ENCODE peak calls at places on chromosomes 4 and X, in nine cellular contexts. One of them, this sample, is unnamed.

GRCh38 chr4:121784975-121785374 is 16.1 kb upstream of the EXOSC9 start:
- DNase-seq in nucleus accumbens: no peak
- DNase-seq in fibroblast of mammary gland: peak; percentile 94
- DNase-seq in glutamatergic neuron: no peak
- DNase-seq in NCI-H1105 treated with DMSO at 0.1 percent for 48 hours: no peak
- DNase-seq in NCI-H146: no peak
- DNase-seq in kidney glomerular epithelial cell: peak; percentile 74
- DNase-seq in ACHN: peak; percentile 72
- DNase-seq in choroid plexus epithelial cell: peak; percentile 98
- DNase-seq in this sample: no peak

GRCh38 chr4:4585012-4585670 is 43.3 kb upstream of the STX18 start:
- DNase-seq in nucleus accumbens: no peak
- DNase-seq in fibroblast of mammary gland: peak; percentile 81
- DNase-seq in glutamatergic neuron: no peak
- DNase-seq in NCI-H1105 treated with DMSO at 0.1 percent for 48 hours: no peak
- DNase-seq in NCI-H146: no peak
- DNase-seq in kidney glomerular epithelial cell: peak; percentile 18
- DNase-seq in ACHN: no peak
- DNase-seq in choroid plexus epithelial cell: peak; percentile 85
- DNase-seq in this sample: no peak

GRCh38 chr4:187125062-187125461 is 401.4 kb upstream of the FAT1 start:
- DNase-seq in nucleus accumbens: no peak
- DNase-seq in fibroblast of mammary gland: no peak
- DNase-seq in glutamatergic neuron: no peak
- DNase-seq in NCI-H1105 treated with DMSO at 0.1 percent for 48 hours: no peak
- DNase-seq in NCI-H146: no peak
- DNase-seq in kidney glomerular epithelial cell: no peak
- DNase-seq in ACHN: no peak
- DNase-seq in choroid plexus epithelial cell: no peak
- DNase-seq in this sample: no peak

GRCh38 chr4:143335979-143336827 is 473 bp upstream of the GAB1 start:
- DNase-seq in nucleus accumbens: peak; percentile 79
- DNase-seq in fibroblast of mammary gland: peak; percentile 86
- DNase-seq in glutamatergic neuron: peak; percentile 89
- DNase-seq in NCI-H1105 treated with DMSO at 0.1 percent for 48 hours: peak; percentile 62
- DNase-seq in NCI-H146: peak; percentile 41
- DNase-seq in kidney glomerular epithelial cell: peak; percentile 74
- DNase-seq in ACHN: peak; percentile 82
- DNase-seq in choroid plexus epithelial cell: peak; percentile 92
- DNase-seq in this sample: peak; percentile 85

GRCh38 chr4:2071912-2072867 is 13.1 kb downstream of the NAT8L start:
- DNase-seq in nucleus accumbens: no peak
- DNase-seq in fibroblast of mammary gland: no peak
- DNase-seq in glutamatergic neuron: peak; percentile 17
- DNase-seq in NCI-H1105 treated with DMSO at 0.1 percent for 48 hours: no peak
- DNase-seq in NCI-H146: peak; percentile 94
- DNase-seq in kidney glomerular epithelial cell: no peak
- DNase-seq in ACHN: no peak
- DNase-seq in choroid plexus epithelial cell: no peak
- DNase-seq in this sample: no peak

GRCh38 chrX:115233497-115234219 is at the start of gene LRCH2:
- DNase-seq in nucleus accumbens: peak; percentile 37
- DNase-seq in fibroblast of mammary gland: peak; percentile 37
- DNase-seq in glutamatergic neuron: peak; percentile 49
- DNase-seq in NCI-H1105 treated with DMSO at 0.1 percent for 48 hours: peak; percentile 46
- DNase-seq in NCI-H146: peak; percentile 63
- DNase-seq in kidney glomerular epithelial cell: no peak
- DNase-seq in ACHN: no peak
- DNase-seq in choroid plexus epithelial cell: peak; percentile 39
- DNase-seq in this sample: peak; percentile 65

GRCh38 chr4:48944252-48944651 is 37.7 kb upstream of the OCIAD2 start:
- DNase-seq in nucleus accumbens: no peak
- DNase-seq in fibroblast of mammary gland: peak; percentile 65
- DNase-seq in glutamatergic neuron: no peak
- DNase-seq in NCI-H1105 treated with DMSO at 0.1 percent for 48 hours: no peak
- DNase-seq in NCI-H146: peak; percentile 16
- DNase-seq in kidney glomerular epithelial cell: peak; percentile 53
- DNase-seq in ACHN: no peak
- DNase-seq in choroid plexus epithelial cell: no peak
- DNase-seq in this sample: no peak

GRCh38 chr4:185773419-185773818 is 38.6 kb downstream of the SORBS2 start:
- DNase-seq in nucleus accumbens: no peak
- DNase-seq in fibroblast of mammary gland: no peak
- DNase-seq in glutamatergic neuron: no peak
- DNase-seq in NCI-H1105 treated with DMSO at 0.1 percent for 48 hours: no peak
- DNase-seq in NCI-H146: no peak
- DNase-seq in kidney glomerular epithelial cell: no peak
- DNase-seq in ACHN: no peak
- DNase-seq in choroid plexus epithelial cell: no peak
- DNase-seq in this sample: no peak

GRCh38 chr4:152054731-152055130 is 293.9 kb upstream of the GATB start:
- DNase-seq in nucleus accumbens: no peak
- DNase-seq in fibroblast of mammary gland: no peak
- DNase-seq in glutamatergic neuron: no peak
- DNase-seq in NCI-H1105 treated with DMSO at 0.1 percent for 48 hours: no peak
- DNase-seq in NCI-H146: no peak
- DNase-seq in kidney glomerular epithelial cell: no peak
- DNase-seq in ACHN: no peak
- DNase-seq in choroid plexus epithelial cell: no peak
- DNase-seq in this sample: no peak

GRCh38 chrX:19046343-19047215 is 62.7 kb upstream of the PHKA2 start:
- DNase-seq in nucleus accumbens: no peak
- DNase-seq in fibroblast of mammary gland: peak; percentile 68
- DNase-seq in glutamatergic neuron: no peak
- DNase-seq in NCI-H1105 treated with DMSO at 0.1 percent for 48 hours: no peak
- DNase-seq in NCI-H146: no peak
- DNase-seq in kidney glomerular epithelial cell: peak; percentile 64
- DNase-seq in ACHN: peak; percentile 66
- DNase-seq in choroid plexus epithelial cell: peak; percentile 52
- DNase-seq in this sample: no peak

GRCh38 chr4:113673450-113673849 is 88.1 kb downstream of the CAMK2D start:
- DNase-seq in nucleus accumbens: no peak
- DNase-seq in fibroblast of mammary gland: peak; percentile 44
- DNase-seq in glutamatergic neuron: no peak
- DNase-seq in NCI-H1105 treated with DMSO at 0.1 percent for 48 hours: no peak
- DNase-seq in NCI-H146: peak; percentile 3
- DNase-seq in kidney glomerular epithelial cell: peak; percentile 22
- DNase-seq in ACHN: peak; percentile 5
- DNase-seq in choroid plexus epithelial cell: peak; percentile 21
- DNase-seq in this sample: peak; percentile 67

GRCh38 chr4:99300934-99301333 is 10.1 kb upstream of the ADH1A start:
- DNase-seq in nucleus accumbens: no peak
- DNase-seq in fibroblast of mammary gland: peak; percentile 98
- DNase-seq in glutamatergic neuron: no peak
- DNase-seq in NCI-H1105 treated with DMSO at 0.1 percent for 48 hours: peak; percentile 41
- DNase-seq in NCI-H146: no peak
- DNase-seq in kidney glomerular epithelial cell: peak; percentile 53
- DNase-seq in ACHN: no peak
- DNase-seq in choroid plexus epithelial cell: peak; percentile 99
- DNase-seq in this sample: no peak

GRCh38 chr4:170476351-170476750 is 386.6 kb upstream of the AADAT start:
- DNase-seq in nucleus accumbens: no peak
- DNase-seq in fibroblast of mammary gland: no peak
- DNase-seq in glutamatergic neuron: no peak
- DNase-seq in NCI-H1105 treated with DMSO at 0.1 percent for 48 hours: no peak
- DNase-seq in NCI-H146: no peak
- DNase-seq in kidney glomerular epithelial cell: no peak
- DNase-seq in ACHN: no peak
- DNase-seq in choroid plexus epithelial cell: peak; percentile 77
- DNase-seq in this sample: no peak

GRCh38 chr4:154660052-154660451 is 47.6 kb upstream of the FGG start:
- DNase-seq in nucleus accumbens: no peak
- DNase-seq in fibroblast of mammary gland: peak; percentile 4
- DNase-seq in glutamatergic neuron: no peak
- DNase-seq in NCI-H1105 treated with DMSO at 0.1 percent for 48 hours: no peak
- DNase-seq in NCI-H146: no peak
- DNase-seq in kidney glomerular epithelial cell: no peak
- DNase-seq in ACHN: no peak
- DNase-seq in choroid plexus epithelial cell: peak; percentile 21
- DNase-seq in this sample: no peak

GRCh38 chr4:168560184-168560834 is 63.5 kb downstream of the PALLD start:
- DNase-seq in nucleus accumbens: no peak
- DNase-seq in fibroblast of mammary gland: peak; percentile 59
- DNase-seq in glutamatergic neuron: no peak
- DNase-seq in NCI-H1105 treated with DMSO at 0.1 percent for 48 hours: peak; percentile 15
- DNase-seq in NCI-H146: no peak
- DNase-seq in kidney glomerular epithelial cell: no peak
- DNase-seq in ACHN: no peak
- DNase-seq in choroid plexus epithelial cell: peak; percentile 84
- DNase-seq in this sample: no peak

GRCh38 chr4:39103291-39103690 is 41.3 kb downstream of the KLHL5 start:
- DNase-seq in nucleus accumbens: no peak
- DNase-seq in fibroblast of mammary gland: peak; percentile 4
- DNase-seq in glutamatergic neuron: no peak
- DNase-seq in NCI-H1105 treated with DMSO at 0.1 percent for 48 hours: no peak
- DNase-seq in NCI-H146: no peak
- DNase-seq in kidney glomerular epithelial cell: no peak
- DNase-seq in ACHN: no peak
- DNase-seq in choroid plexus epithelial cell: peak; percentile 22
- DNase-seq in this sample: no peak

GRCh38 chrX:8364369-8365141 is 100.1 kb upstream of the VCX3B start:
- DNase-seq in nucleus accumbens: no peak
- DNase-seq in fibroblast of mammary gland: no peak
- DNase-seq in glutamatergic neuron: peak; percentile 39
- DNase-seq in NCI-H1105 treated with DMSO at 0.1 percent for 48 hours: peak; percentile 13
- DNase-seq in NCI-H146: peak; percentile 62
- DNase-seq in kidney glomerular epithelial cell: no peak
- DNase-seq in ACHN: peak; percentile 4
- DNase-seq in choroid plexus epithelial cell: no peak
- DNase-seq in this sample: peak; percentile 38

GRCh38 chrX:79408623-79409322 is 41.6 kb upstream of the ITM2A start:
- DNase-seq in nucleus accumbens: no peak
- DNase-seq in fibroblast of mammary gland: no peak
- DNase-seq in glutamatergic neuron: no peak
- DNase-seq in NCI-H1105 treated with DMSO at 0.1 percent for 48 hours: no peak
- DNase-seq in NCI-H146: no peak
- DNase-seq in kidney glomerular epithelial cell: no peak
- DNase-seq in ACHN: no peak
- DNase-seq in choroid plexus epithelial cell: no peak
- DNase-seq in this sample: no peak

GRCh38 chr4:7635435-7635834 is 200.7 kb upstream of the PSAPL1 start:
- DNase-seq in nucleus accumbens: no peak
- DNase-seq in fibroblast of mammary gland: no peak
- DNase-seq in glutamatergic neuron: no peak
- DNase-seq in NCI-H1105 treated with DMSO at 0.1 percent for 48 hours: no peak
- DNase-seq in NCI-H146: no peak
- DNase-seq in kidney glomerular epithelial cell: no peak
- DNase-seq in ACHN: no peak
- DNase-seq in choroid plexus epithelial cell: no peak
- DNase-seq in this sample: no peak

GRCh38 chrX:50281253-50281652 is 76.7 kb downstream of the CCNB3 start:
- DNase-seq in nucleus accumbens: no peak
- DNase-seq in fibroblast of mammary gland: no peak
- DNase-seq in glutamatergic neuron: no peak
- DNase-seq in NCI-H1105 treated with DMSO at 0.1 percent for 48 hours: no peak
- DNase-seq in NCI-H146: no peak
- DNase-seq in kidney glomerular epithelial cell: no peak
- DNase-seq in ACHN: no peak
- DNase-seq in choroid plexus epithelial cell: no peak
- DNase-seq in this sample: no peak

GRCh38 chr4:113935190-113935589 is 44.3 kb downstream of the ARSJ start:
- DNase-seq in nucleus accumbens: no peak
- DNase-seq in fibroblast of mammary gland: peak; percentile 31
- DNase-seq in glutamatergic neuron: no peak
- DNase-seq in NCI-H1105 treated with DMSO at 0.1 percent for 48 hours: no peak
- DNase-seq in NCI-H146: no peak
- DNase-seq in kidney glomerular epithelial cell: no peak
- DNase-seq in ACHN: no peak
- DNase-seq in choroid plexus epithelial cell: peak; percentile 30
- DNase-seq in this sample: no peak

GRCh38 chrX:55488559-55489314 is 911 bp downstream of the USP51 start:
- DNase-seq in nucleus accumbens: peak; percentile 47
- DNase-seq in fibroblast of mammary gland: peak; percentile 59
- DNase-seq in glutamatergic neuron: peak; percentile 67
- DNase-seq in NCI-H1105 treated with DMSO at 0.1 percent for 48 hours: peak; percentile 56
- DNase-seq in NCI-H146: peak; percentile 22
- DNase-seq in kidney glomerular epithelial cell: no peak
- DNase-seq in ACHN: peak; percentile 48
- DNase-seq in choroid plexus epithelial cell: peak; percentile 68
- DNase-seq in this sample: peak; percentile 65

GRCh38 chrX:15188039-15188438 is 81.8 kb downstream of the ASB9 start:
- DNase-seq in nucleus accumbens: no peak
- DNase-seq in fibroblast of mammary gland: no peak
- DNase-seq in glutamatergic neuron: no peak
- DNase-seq in NCI-H1105 treated with DMSO at 0.1 percent for 48 hours: no peak
- DNase-seq in NCI-H146: no peak
- DNase-seq in kidney glomerular epithelial cell: no peak
- DNase-seq in ACHN: no peak
- DNase-seq in choroid plexus epithelial cell: no peak
- DNase-seq in this sample: no peak

GRCh38 chr4:94640151-94640550 is 117.6 kb upstream of the BMPR1B start:
- DNase-seq in nucleus accumbens: no peak
- DNase-seq in fibroblast of mammary gland: no peak
- DNase-seq in glutamatergic neuron: no peak
- DNase-seq in NCI-H1105 treated with DMSO at 0.1 percent for 48 hours: no peak
- DNase-seq in NCI-H146: no peak
- DNase-seq in kidney glomerular epithelial cell: no peak
- DNase-seq in ACHN: no peak
- DNase-seq in choroid plexus epithelial cell: no peak
- DNase-seq in this sample: no peak

GRCh38 chr4:69753666-69754065 is 6.8 kb downstream of the SULT1B1 start:
- DNase-seq in nucleus accumbens: no peak
- DNase-seq in fibroblast of mammary gland: peak; percentile 66
- DNase-seq in glutamatergic neuron: no peak
- DNase-seq in NCI-H1105 treated with DMSO at 0.1 percent for 48 hours: no peak
- DNase-seq in NCI-H146: no peak
- DNase-seq in kidney glomerular epithelial cell: no peak
- DNase-seq in ACHN: no peak
- DNase-seq in choroid plexus epithelial cell: peak; percentile 56
- DNase-seq in this sample: no peak

GRCh38 chr4:36236159-36236558 is 8.2 kb downstream of the ARAP2 start:
- DNase-seq in nucleus accumbens: no peak
- DNase-seq in fibroblast of mammary gland: no peak
- DNase-seq in glutamatergic neuron: no peak
- DNase-seq in NCI-H1105 treated with DMSO at 0.1 percent for 48 hours: no peak
- DNase-seq in NCI-H146: no peak
- DNase-seq in kidney glomerular epithelial cell: no peak
- DNase-seq in ACHN: no peak
- DNase-seq in choroid plexus epithelial cell: no peak
- DNase-seq in this sample: no peak

GRCh38 chrX:134453631-134454030 is 6.3 kb upstream of the HPRT1 start:
- DNase-seq in nucleus accumbens: no peak
- DNase-seq in fibroblast of mammary gland: no peak
- DNase-seq in glutamatergic neuron: no peak
- DNase-seq in NCI-H1105 treated with DMSO at 0.1 percent for 48 hours: no peak
- DNase-seq in NCI-H146: no peak
- DNase-seq in kidney glomerular epithelial cell: no peak
- DNase-seq in ACHN: no peak
- DNase-seq in choroid plexus epithelial cell: no peak
- DNase-seq in this sample: no peak

GRCh38 chr4:19130836-19131235 is 1109.3 kb upstream of the LCORL start:
- DNase-seq in nucleus accumbens: no peak
- DNase-seq in fibroblast of mammary gland: peak; percentile 66
- DNase-seq in glutamatergic neuron: no peak
- DNase-seq in NCI-H1105 treated with DMSO at 0.1 percent for 48 hours: no peak
- DNase-seq in NCI-H146: no peak
- DNase-seq in kidney glomerular epithelial cell: peak; percentile 43
- DNase-seq in ACHN: no peak
- DNase-seq in choroid plexus epithelial cell: peak; percentile 71
- DNase-seq in this sample: no peak

GRCh38 chrX:48938721-48939416 is 18.5 kb downstream of the OTUD5 start:
- DNase-seq in nucleus accumbens: no peak
- DNase-seq in fibroblast of mammary gland: no peak
- DNase-seq in glutamatergic neuron: no peak
- DNase-seq in NCI-H1105 treated with DMSO at 0.1 percent for 48 hours: no peak
- DNase-seq in NCI-H146: no peak
- DNase-seq in kidney glomerular epithelial cell: no peak
- DNase-seq in ACHN: no peak
- DNase-seq in choroid plexus epithelial cell: no peak
- DNase-seq in this sample: no peak

GRCh38 chr4:152045781-152046571 is 285.2 kb upstream of the GATB start:
- DNase-seq in nucleus accumbens: no peak
- DNase-seq in fibroblast of mammary gland: no peak
- DNase-seq in glutamatergic neuron: peak; percentile 75
- DNase-seq in NCI-H1105 treated with DMSO at 0.1 percent for 48 hours: no peak
- DNase-seq in NCI-H146: no peak
- DNase-seq in kidney glomerular epithelial cell: no peak
- DNase-seq in ACHN: no peak
- DNase-seq in choroid plexus epithelial cell: no peak
- DNase-seq in this sample: peak; percentile 13

GRCh38 chr4:139144161-139144859 is 32.7 kb downstream of the ELF2 start:
- DNase-seq in nucleus accumbens: no peak
- DNase-seq in fibroblast of mammary gland: peak; percentile 67
- DNase-seq in glutamatergic neuron: no peak
- DNase-seq in NCI-H1105 treated with DMSO at 0.1 percent for 48 hours: no peak
- DNase-seq in NCI-H146: no peak
- DNase-seq in kidney glomerular epithelial cell: peak; percentile 90
- DNase-seq in ACHN: no peak
- DNase-seq in choroid plexus epithelial cell: peak; percentile 71
- DNase-seq in this sample: peak; percentile 9